ENCODE peak calls at places on chromosomes 1 and 21, in four cellular contexts. N, L, D and V are unnamed samples.

GRCh38 chr1:180905927-180906326 is 6.8 kb upstream of the KIAA1614 start:
- DNase-seq in N (no peak), D (no peak), L (no peak), V (peak)

GRCh38 chr21:27246741-27247140 is 279.9 kb upstream of the ADAMTS5 start:
- DNase-seq in N (no peak), L (no peak), D (no peak), V (no peak)

GRCh38 chr1:172180886-172181285 is 239.6 kb upstream of the C1orf105 start:
- DNase-seq in N (no peak), L (no peak), D (peak), V (no peak)

GRCh38 chr1:198678301-198678836 is 39.5 kb downstream of the PTPRC start:
- DNase-seq in L (no peak), D (no peak), N (no peak), V (no peak)

GRCh38 chr1:57576750-57577149 is 152.9 kb upstream of the DAB1 start:
- DNase-seq in L (peak), D (no peak), N (no peak), V (no peak)

GRCh38 chr21:45481977-45482898 is 60.0 kb downstream of the SLC19A1 start:
- DNase-seq in N (no peak), D (no peak), L (no peak), V (no peak)

GRCh38 chr1:156895408-156895874 is 1.9 kb downstream of the PEAR1 start:
- DNase-seq in N (no peak), D (no peak), L (no peak), V (no peak)

GRCh38 chr21:46266946-46267345 is 18.5 kb downstream of the MCM3AP start:
- DNase-seq in D (no peak), N (no peak), L (no peak), V (no peak)

GRCh38 chr1:2583331-2583791 is 3.2 kb upstream of the PRXL2B start:
- DNase-seq in D (no peak), N (no peak), L (no peak), V (no peak)

DNA sequence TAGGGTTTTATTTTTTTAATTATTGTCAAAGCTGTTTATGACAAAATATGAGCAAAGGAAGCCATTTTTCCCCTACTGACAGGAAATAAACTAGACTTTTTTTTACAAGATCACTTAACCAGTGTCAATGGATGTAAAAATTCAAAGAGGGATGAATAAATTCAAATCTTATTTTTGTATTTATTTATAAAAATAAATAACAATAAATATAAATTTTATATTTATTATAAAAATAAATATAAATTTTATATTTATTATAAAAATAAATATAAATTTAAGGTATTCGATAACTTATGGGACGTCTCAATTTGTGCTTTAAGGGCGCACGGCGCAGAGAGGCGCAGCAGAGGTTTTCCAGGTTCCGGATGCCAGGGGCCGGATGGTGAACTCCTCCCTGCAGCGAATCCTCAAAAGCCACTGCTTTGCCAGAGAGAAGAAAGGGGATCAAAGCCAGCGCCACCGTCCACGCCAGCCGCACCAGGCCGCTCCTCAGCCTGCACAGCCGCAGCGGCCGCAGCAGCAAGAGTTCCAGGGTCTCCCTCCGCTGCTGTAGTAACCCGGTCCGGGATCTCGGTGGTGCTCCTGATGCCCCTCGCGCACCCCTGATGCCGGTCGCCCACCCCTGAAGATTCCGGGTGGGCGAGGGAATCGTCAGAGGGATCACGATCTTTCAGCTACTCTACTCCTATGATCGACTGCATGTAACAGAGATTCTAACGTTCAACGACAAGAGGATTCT is 28.6 kb upstream of the RLF start:
- DNase-seq in L (no peak), D (no peak), N (no peak), V (no peak)
- TF ChIP-seq HDAC2 in L (no peak), D (no peak), N (no peak), V (no peak)

GRCh38 chr1:192732787-192733186 is 76.1 kb upstream of the RGS2 start:
- DNase-seq in N (peak), L (peak), D (no peak), V (no peak)
- TF ChIP-seq MYC in N (no peak), L (no peak), D (no peak), V (no peak)

GRCh38 chr1:50417946-50418599 is 5.2 kb downstream of the DMRTA2 start:
- DNase-seq in D (no peak), N (no peak), L (no peak), V (peak)
- TF ChIP-seq HDAC2 in D (no peak), N (no peak), L (no peak), V (no peak)

DNA sequence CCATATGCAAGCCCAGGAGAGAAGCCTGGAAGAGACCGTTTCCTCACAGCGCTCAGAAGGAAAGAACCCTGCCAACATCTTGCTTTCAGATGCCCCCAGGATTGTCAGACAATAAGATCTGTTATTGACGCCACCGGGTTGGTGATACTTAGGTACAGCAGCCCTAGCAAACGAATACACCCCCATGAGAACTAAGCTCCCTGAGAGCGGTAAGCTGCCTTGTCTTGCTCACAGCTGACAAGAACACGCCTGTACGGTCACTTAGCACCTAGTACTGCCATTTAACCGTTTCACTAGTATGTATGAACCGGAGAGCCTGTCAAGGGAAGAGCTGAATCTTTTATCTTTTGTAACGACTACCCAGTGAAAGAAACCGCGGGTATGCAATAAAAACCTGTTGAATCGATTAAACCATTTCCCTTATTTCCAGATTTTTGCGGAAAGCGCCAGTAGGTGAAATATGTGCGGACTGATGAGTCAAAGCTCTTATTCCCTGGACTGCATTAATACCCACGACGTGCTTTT is 619 bp upstream of the ZBTB8B start:
- DNase-seq in N (no peak), L (no peak), D (no peak), V (no peak)
- TF ChIP-seq MYC in N (no peak), L (no peak), D (no peak), V (no peak)

GRCh38 chr1:58862728-58863385 is 79.0 kb upstream of the JUN start:
- DNase-seq in L (no peak), D (no peak), N (no peak), V (no peak)
- TF ChIP-seq HDAC2 in L (no peak), D (no peak), N (no peak), V (no peak)

DNA sequence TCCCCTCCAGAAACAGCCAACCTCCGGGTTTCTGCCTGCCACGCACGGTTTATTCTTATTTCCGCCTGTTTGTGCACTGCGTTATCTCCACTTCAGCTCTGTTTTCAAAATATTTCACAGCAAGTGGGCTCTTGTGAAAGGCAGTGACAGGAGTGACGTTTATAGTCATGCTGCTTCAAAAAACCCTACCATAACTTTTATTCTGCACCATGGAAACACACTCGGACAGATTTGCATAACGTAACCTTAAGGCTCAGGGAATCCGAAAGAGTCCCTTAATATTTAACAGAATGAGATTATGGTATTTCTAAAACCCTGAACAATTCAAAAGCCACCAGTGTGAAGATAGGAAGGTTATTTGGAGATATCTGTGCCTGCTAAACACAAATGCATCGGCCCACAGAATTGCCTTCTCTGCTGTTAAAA is 782 bp upstream of the SDE2 start:
- DNase-seq in N (no peak), D (peak), L (peak), V (peak)
- TF ChIP-seq MYC in N (no peak), D (no peak), L (no peak), V (no peak)

GRCh38 chr1:201511925-201512539 is 5.1 kb upstream of the CSRP1 start:
- DNase-seq in L (peak), D (peak), N (no peak), V (peak)
- TF ChIP-seq HDAC2 in L (no peak), D (no peak), N (no peak), V (no peak)

GRCh38 chr21:38986460-38987395 is 181.0 kb downstream of the ETS2 start:
- DNase-seq in N (no peak), D (no peak), L (peak), V (no peak)
- TF ChIP-seq MYC in N (no peak), D (no peak), L (no peak), V (no peak)

GRCh38 chr1:154614247-154614646 is 6.3 kb upstream of the ADAR start:
- DNase-seq in D (no peak), L (peak), N (no peak), V (no peak)
- TF ChIP-seq HDAC2 in D (no peak), L (no peak), N (no peak), V (no peak)